ENCODE peak calls at places on chromosomes 3 and 15, in ten cellular contexts. P, Q, B, H, I, Y, V, E, A and D are unnamed samples.
A peak's percentile ranks its signal among the peaks of the same experiment; 100 is the strongest.

GRCh38 chr3:10524799-10525301 is 19.5 kb upstream of the ATP2B2 start:
- DNase-seq in B (no peak), P (no peak), V (no peak), A (no peak), I (peak; percentile 17), E (no peak), Y (no peak), Q (no peak), H (no peak), D (no peak)

GRCh38 chr15:20295238-20295811 is 246.3 kb downstream of the GOLGA6L6 start:
- DNase-seq in H (no peak), B (no peak), E (no peak), Q (no peak), Y (no peak), P (no peak), I (no peak), A (no peak), V (no peak), D (no peak)

GRCh38 chr15:101489633-101490407 is at the start of gene PCSK6:
- DNase-seq in I (peak; percentile 51), Q (no peak), V (no peak), B (peak; percentile 10), P (peak; percentile 24), H (peak; percentile 49), E (no peak), A (no peak), Y (peak; percentile 80), D (no peak)

GRCh38 chr3:59802045-59802444 is 752.2 kb upstream of the CFAP20DC start:
- DNase-seq in P (no peak), H (no peak), V (no peak), A (no peak), B (no peak), E (no peak), I (no peak), Q (no peak), Y (no peak), D (no peak)

GRCh38 chr15:69304176-69304533 is 5.4 kb downstream of the PAQR5 start:
- DNase-seq in Y (no peak), Q (no peak), P (no peak), A (no peak), V (peak; percentile 37), I (no peak), B (peak; percentile 78), E (no peak), H (peak; percentile 96), D (peak; percentile 26)

GRCh38 chr3:14532691-14533456 is 7.3 kb downstream of the GRIP2 start:
- DNase-seq in E (no peak), Q (no peak), A (no peak), H (peak; percentile 27), B (no peak), Y (peak; percentile 75), P (no peak), I (peak; percentile 94), V (peak; percentile 54), D (peak; percentile 20)

GRCh38 chr3:178392553-178392952 is 143.7 kb upstream of the KCNMB2 start:
- DNase-seq in B (peak; percentile 85), I (no peak), Y (no peak), E (no peak), Q (no peak), A (no peak), H (peak; percentile 87), V (no peak), P (no peak), D (no peak)

GRCh38 chr3:67688231-67688630 is 33.8 kb upstream of the SUCLG2 start:
- DNase-seq in B (no peak), Y (no peak), H (no peak), E (no peak), A (no peak), I (no peak), V (no peak), Q (no peak), P (no peak), D (no peak)

GRCh38 chr3:184443831-184444230 is 64.0 kb downstream of the CHRD start:
- DNase-seq in B (no peak), P (no peak), V (no peak), I (no peak), E (no peak), Q (no peak), H (no peak), Y (no peak), A (no peak), D (no peak)

GRCh38 chr3:184450542-184450941 is 70.7 kb downstream of the CHRD start:
- DNase-seq in Y (no peak), I (no peak), E (no peak), B (no peak), V (no peak), P (no peak), Q (no peak), H (no peak), A (no peak), D (no peak)

GRCh38 chr3:184453296-184453695 is 73.4 kb downstream of the CHRD start:
- DNase-seq in E (no peak), P (no peak), I (no peak), A (no peak), Y (no peak), V (no peak), B (peak; percentile 60), H (no peak), Q (no peak), D (no peak)

GRCh38 chr3:184448321-184449160 is 68.7 kb downstream of the CHRD start:
- DNase-seq in P (no peak), Y (no peak), E (no peak), I (peak; percentile 48), B (peak; percentile 99), H (peak; percentile 72), Q (no peak), A (no peak), V (no peak), D (peak; percentile 90)

DNA sequence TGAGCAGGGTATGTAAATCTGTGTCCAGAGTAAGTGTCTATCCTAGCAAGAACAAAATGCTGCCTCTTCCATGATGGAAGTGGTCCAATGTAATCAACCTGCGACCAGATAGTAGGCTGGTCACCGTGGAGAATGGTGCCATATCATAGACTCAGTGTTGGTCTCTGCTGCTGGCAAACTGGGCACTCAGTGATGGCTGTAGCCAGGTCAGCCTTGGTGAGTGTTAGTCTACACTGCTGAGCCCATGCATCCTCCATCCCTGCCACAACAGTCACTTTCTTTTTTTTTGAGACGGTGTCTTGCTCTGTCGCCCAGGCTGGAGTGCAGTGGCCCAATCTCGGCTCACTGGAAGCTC is 69.3 kb downstream of the CHRD start:
- DNase-seq in B (no peak), Y (no peak), V (no peak), I (no peak), P (no peak), A (no peak), E (no peak), Q (no peak), H (no peak), D (no peak)
- H3K27ac ChIP-seq in B (no peak overlapping the region), Y (no peak overlapping the region), V (no peak overlapping the region), I (peak overlapping the region; percentile 54), P (no peak overlapping the region), A (no peak overlapping the region), E (no peak overlapping the region), Q (no peak overlapping the region), H (no peak overlapping the region), D (peak overlapping the region; percentile 32)

DNA sequence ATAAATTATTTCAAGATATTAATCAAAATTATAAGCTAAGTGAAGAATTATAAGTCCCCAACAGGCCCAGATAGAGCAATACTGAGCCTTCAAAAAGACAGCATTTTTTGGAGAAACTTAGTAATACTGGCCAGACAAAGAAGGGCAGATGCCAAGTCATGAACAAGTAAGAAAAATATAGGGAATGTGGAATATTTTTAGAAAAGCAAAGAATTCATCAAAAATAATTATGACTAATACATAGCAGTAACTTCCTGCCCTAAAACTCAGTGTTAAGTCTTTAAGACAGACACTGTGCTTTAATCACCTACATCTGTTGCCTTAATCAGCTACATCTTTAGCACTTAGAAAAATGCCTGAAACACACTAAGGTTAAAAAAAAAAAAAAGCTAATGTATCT is 31.2 kb downstream of the DPH6 start:
- DNase-seq in A (no peak), E (no peak), Y (no peak), H (peak; percentile 69), V (no peak), I (no peak), Q (no peak), P (no peak), B (peak; percentile 69), D (no peak)
- H3K27ac ChIP-seq in A (no peak overlapping the region), E (no peak overlapping the region), Y (no peak overlapping the region), H (peak overlapping the region; percentile 34), V (peak overlapping the region; percentile 28), I (no peak overlapping the region), Q (no peak overlapping the region), P (no peak overlapping the region), B (no peak overlapping the region), D (no peak overlapping the region)

DNA sequence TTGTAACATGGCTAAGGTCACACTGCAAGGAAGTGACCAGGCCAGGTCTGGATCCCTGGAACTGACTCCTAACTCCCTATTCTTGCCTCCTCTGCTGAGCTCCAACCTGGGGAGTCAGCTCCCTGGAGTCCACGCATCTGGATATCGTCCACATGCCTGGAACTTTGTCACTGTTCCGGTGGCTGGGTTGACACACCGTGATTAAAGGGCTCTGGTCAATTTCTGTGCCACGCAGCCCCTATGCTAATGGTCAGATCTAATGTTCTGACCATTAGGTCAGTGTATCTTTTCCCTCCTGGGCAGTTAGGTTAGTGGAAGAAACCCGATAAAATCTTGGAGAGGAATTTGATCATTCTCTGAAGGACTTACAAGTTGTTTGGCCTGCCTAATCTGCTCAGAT is 1.6 kb upstream of the TPM1 start:
- DNase-seq in A (no peak), Y (peak; percentile 65), E (no peak), P (no peak), B (no peak), I (no peak), H (no peak), Q (no peak), V (peak; percentile 60), D (no peak)
- H3K27ac ChIP-seq in A (no peak overlapping the region), Y (peak overlapping the region; percentile 94), E (no peak overlapping the region), P (peak overlapping the region; percentile 10), B (no peak overlapping the region), I (peak overlapping the region; percentile 90), H (no peak overlapping the region), Q (no peak overlapping the region), V (peak overlapping the region; percentile 79), D (peak overlapping the region; percentile 24)

GRCh38 chr3:113277414-113277813 is 66.1 kb downstream of the BOC start:
- DNase-seq in A (no peak), E (no peak), H (no peak), Y (no peak), V (no peak), I (no peak), P (no peak), B (no peak), Q (no peak), D (no peak)

GRCh38 chr3:113274425-113274824 is 63.1 kb downstream of the BOC start:
- DNase-seq in H (no peak), Y (no peak), A (no peak), Q (no peak), P (no peak), V (no peak), B (no peak), E (no peak), I (no peak), D (no peak)

GRCh38 chr3:113274959-113275556 is 63.7 kb downstream of the BOC start:
- DNase-seq in H (no peak), P (no peak), Y (no peak), V (no peak), I (no peak), E (no peak), A (no peak), B (no peak), Q (no peak), D (no peak)

GRCh38 chr3:113276581-113277080 is 65.3 kb downstream of the BOC start:
- DNase-seq in I (no peak), Q (no peak), Y (no peak), B (no peak), A (no peak), E (no peak), H (no peak), V (no peak), P (no peak), D (no peak)

GRCh38 chr3:113275876-113276580 is 64.7 kb downstream of the BOC start:
- DNase-seq in Q (no peak), P (peak; percentile 90), E (no peak), V (peak; percentile 78), I (no peak), Y (peak; percentile 80), A (no peak), H (peak; percentile 79), B (peak; percentile 71), D (no peak)
- H3K27ac ChIP-seq in Q (no peak overlapping the region), P (peak overlapping the region; percentile 93), E (peak overlapping the region; percentile 69), V (peak overlapping the region; percentile 24), I (peak overlapping the region; percentile 63), Y (peak overlapping the region; percentile 28), A (peak overlapping the region; percentile 51), H (peak overlapping the region; percentile 75), B (no peak overlapping the region), D (no peak overlapping the region)